ENCODE peak calls at places on chromosomes 16 and 17, in four cellular contexts. L is mucosa of descending colon, Q is choroid plexus epithelial cell, E is stomach. G is an unnamed sample.

GRCh38 chr17:29159286-29159860 is 20.8 kb downstream of the MYO18A start:
- DNase-seq in Q (no peak), L (no peak), E (no peak), G (no peak)

GRCh38 chr17:77487677-77488530 is 347.1 kb downstream of the SEC14L1 start:
- DNase-seq in E (no peak), Q (no peak), L (peak; percentile 16), G (no peak)

GRCh38 chr16:77113835-77114234 is 77.2 kb upstream of the MON1B start:
- DNase-seq in L (no peak), Q (no peak), E (peak; percentile 34), G (no peak)

GRCh38 chr17:64413505-64413904 is 22.8 kb upstream of the PECAM1 start:
- DNase-seq in L (no peak), E (no peak), Q (no peak), G (peak; percentile 39)

GRCh38 chr16:930511-930910 is 40.3 kb downstream of the LMF1 start:
- DNase-seq in E (no peak), Q (no peak), L (no peak), G (no peak)

GRCh38 chr17:42642377-42642776 is 16.7 kb upstream of the TUBG2 start:
- DNase-seq in Q (no peak), E (no peak), L (no peak), G (no peak)

GRCh38 chr17:34370376-34370996 is 7.5 kb upstream of the CCL1 start:
- DNase-seq in L (no peak), E (no peak), Q (no peak), G (no peak)

GRCh38 chr17:70173646-70174045 is 4.3 kb downstream of the KCNJ2 start:
- DNase-seq in L (no peak), E (no peak), Q (no peak), G (no peak)

GRCh38 chr16:22614271-22614947 is 103.7 kb downstream of the NPIPB5 start:
- DNase-seq in Q (peak; percentile 43), E (no peak), L (no peak), G (no peak)

GRCh38 chr17:45298546-45299285 is 18.1 kb downstream of the MAP3K14 start:
- DNase-seq in L (no peak), E (no peak), Q (no peak), G (no peak)

GRCh38 chr17:28570716-28571254 is 539 bp downstream of the PIGS start:
- DNase-seq in E (no peak), L (peak; percentile 62), Q (no peak), G (no peak)

GRCh38 chr17:82661717-82662683 is 13.8 kb upstream of the WDR45B start:
- DNase-seq in Q (no peak), E (no peak), L (peak; percentile 28), G (no peak)

GRCh38 chr16:89925596-89926079 is 2.5 kb downstream of the TUBB3 start:
- DNase-seq in E (no peak), L (no peak), Q (peak; percentile 25), G (no peak)
- TF ChIP-seq CTCF in E (no peak), L (no peak), Q (no peak), G (no peak)

GRCh38 chr17:32958418-32958817 is 30.5 kb downstream of the TMEM98 start:
- DNase-seq in L (no peak), E (no peak), Q (no peak), G (no peak)
- H3K4me3 ChIP-seq in L (no peak overlapping the region), E (no peak overlapping the region), Q (no peak overlapping the region), G (no peak overlapping the region)

GRCh38 chr17:65418622-65419021 is 142.8 kb downstream of the AXIN2 start:
- DNase-seq in L (peak; percentile 45), E (no peak), Q (no peak), G (no peak)
- TF ChIP-seq CTCF in L (no peak), E (no peak), Q (peak; percentile 22), G (no peak)

GRCh38 chr17:56928586-56928985 is 14.7 kb upstream of the TRIM25 start:
- DNase-seq in E (no peak), Q (no peak), L (no peak), G (no peak)

GRCh38 chr17:56929362-56929969 is 15.6 kb upstream of the TRIM25 start:
- DNase-seq in E (no peak), Q (no peak), L (no peak), G (no peak)

GRCh38 chr17:56933868-56934267 is 20.0 kb upstream of the TRIM25 start:
- DNase-seq in E (no peak), Q (no peak), L (no peak), G (no peak)

GRCh38 chr17:56933151-56933745 is 19.4 kb upstream of the TRIM25 start:
- DNase-seq in E (no peak), Q (no peak), L (no peak), G (no peak)

GRCh38 chr17:56930739-56931337 is 17.0 kb upstream of the TRIM25 start:
- DNase-seq in L (no peak), E (no peak), Q (no peak), G (no peak)
- H3K4me3 ChIP-seq in L (no peak overlapping the region), E (no peak overlapping the region), Q (no peak overlapping the region), G (no peak overlapping the region)

DNA sequence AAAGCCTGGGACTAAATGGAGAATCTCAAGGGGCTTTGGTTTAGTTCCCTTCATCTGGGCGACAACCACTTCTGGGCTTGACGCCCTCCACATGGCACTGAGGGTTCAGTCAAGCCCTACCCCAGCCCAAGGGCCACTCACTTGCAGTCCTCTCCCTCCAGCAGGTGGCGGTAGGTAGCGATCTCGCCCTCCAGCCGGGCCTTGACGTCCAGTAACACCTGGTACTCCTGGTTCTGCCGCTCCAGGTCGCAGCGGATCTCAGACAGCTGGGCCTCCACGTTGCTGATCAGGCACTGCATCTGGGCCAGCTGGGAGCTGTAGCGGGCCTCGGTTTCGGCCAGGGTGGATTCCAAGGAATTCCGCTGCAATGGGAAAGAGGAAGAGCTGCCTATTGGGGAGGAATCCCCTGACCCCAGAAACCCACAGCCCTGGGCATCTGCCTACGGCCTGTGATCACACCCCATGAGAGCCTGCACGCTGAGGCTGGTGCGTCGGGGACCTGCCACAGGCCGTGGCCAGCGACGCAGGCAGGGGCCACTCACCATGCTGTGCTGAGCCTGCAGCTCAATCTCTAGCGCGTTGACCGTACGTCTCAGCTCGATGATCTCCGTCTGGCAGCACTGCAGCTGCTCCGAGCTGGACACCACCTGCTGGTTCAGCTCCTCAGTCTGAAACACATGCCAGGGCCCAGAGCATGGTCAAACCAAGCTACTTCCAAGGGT is 2.7 kb downstream of the KRT36 start:
- DNase-seq in E (peak; percentile 49), Q (no peak), L (peak; percentile 78), G (no peak)
- TF ChIP-seq CTCF in E (no peak), Q (peak; percentile 48), L (peak; percentile 56), G (peak; percentile 79)

DNA sequence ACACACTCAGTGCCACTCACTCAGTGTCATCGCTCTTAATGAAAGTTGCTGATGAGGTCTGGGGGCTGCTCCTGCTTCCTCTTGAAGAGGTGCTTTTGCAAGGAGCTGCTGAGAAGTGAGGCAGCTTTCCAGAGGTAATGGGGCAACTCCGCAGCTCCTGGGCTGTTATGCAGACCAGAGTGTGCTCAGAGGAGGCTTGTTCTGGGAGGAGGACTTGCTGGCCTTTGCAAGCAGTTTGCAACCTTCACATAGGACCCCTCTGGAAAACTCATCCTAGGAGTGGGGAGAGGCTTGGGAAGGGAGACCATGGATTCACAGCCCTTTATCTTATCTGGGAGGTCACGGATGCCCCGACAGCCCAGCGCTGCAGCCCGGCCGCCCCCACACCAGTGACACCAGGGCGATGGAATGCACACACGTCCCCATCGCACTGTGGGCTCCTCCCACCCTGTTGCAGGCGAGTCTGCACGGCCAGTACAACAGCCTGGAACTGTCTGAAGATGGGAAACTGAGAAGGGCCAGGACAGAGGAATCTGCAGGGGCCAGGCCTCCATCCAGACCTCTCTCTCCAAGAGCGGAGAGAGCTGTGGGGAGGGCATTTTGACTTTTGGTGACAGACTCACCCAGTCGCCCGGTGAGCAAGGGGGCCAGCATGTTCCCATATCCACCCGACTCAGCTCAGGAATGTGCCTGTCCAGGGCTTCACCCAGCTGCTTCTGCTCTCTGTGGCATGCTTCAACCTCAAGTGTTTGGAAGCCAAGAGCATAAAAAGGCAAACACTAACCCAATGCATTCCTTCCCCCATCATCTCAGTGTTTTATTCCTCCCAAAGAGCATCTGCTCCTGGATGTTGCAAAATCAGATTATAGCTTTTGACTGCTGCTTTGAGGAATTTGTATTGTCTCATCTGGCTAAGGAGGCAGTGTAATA is 78.6 kb upstream of the ZNF469 start:
- DNase-seq in Q (peak; percentile 96), L (peak; percentile 6), E (no peak), G (no peak)
- H3K4me3 ChIP-seq in Q (no peak overlapping the region), L (no peak overlapping the region), E (no peak overlapping the region), G (no peak overlapping the region)

GRCh38 chr16:89613954-89614459 is 565 bp downstream of the DPEP1 start:
- DNase-seq in E (no peak), L (no peak), Q (no peak), G (no peak)

GRCh38 chr16:89616576-89617437 is 3.4 kb downstream of the DPEP1 start:
- DNase-seq in E (no peak), L (no peak), Q (no peak), G (no peak)

GRCh38 chr16:89615176-89615575 is 1.7 kb downstream of the DPEP1 start:
- DNase-seq in E (no peak), Q (no peak), L (no peak), G (no peak)

GRCh38 chr16:89613101-89613953 is at the start of gene DPEP1:
- DNase-seq in L (no peak), Q (no peak), E (no peak), G (no peak)

DNA sequence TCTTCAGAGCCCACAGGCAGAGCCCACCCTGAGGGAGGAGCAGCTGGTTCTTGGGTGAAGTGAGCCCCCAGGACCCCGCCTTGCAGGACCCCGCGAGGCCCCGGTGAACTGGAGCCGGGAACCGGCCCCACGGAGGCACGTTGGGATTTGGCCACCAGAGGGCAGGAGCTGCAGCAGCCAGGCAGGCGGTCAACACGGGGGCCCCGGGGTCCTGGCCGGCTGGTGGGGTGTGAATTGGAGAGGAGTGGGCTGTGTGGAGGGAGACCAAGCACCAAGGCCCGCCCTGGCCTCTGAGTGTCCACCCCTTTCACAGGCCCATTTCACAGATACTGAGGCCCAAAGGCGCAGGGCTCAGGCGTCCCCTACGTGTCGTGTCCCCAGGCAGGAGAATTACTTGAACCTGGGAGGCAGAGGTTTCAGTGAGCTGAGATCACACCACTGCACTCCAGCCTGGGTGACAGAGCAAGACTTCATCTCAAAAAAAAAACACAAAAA is 2.2 kb downstream of the DPEP1 start:
- DNase-seq in Q (no peak), L (peak; percentile 63), E (peak; percentile 47), G (no peak)
- TF ChIP-seq CTCF in Q (peak; percentile 79), L (peak; percentile 67), E (peak; percentile 43), G (peak; percentile 69)

G was measured in GM12864.